ENCODE peak calls at places on chromosomes 4 and X, in four cellular contexts. One of them, this sample, is unnamed.

GRCh38 chrX:6149231-6149870 is 79.3 kb downstream of the NLGN4X start:
- DNase-seq in GM12878: no peak
- DNase-seq in K562: no peak
- DNase-seq in GM12891: no peak
- DNase-seq in this sample: no peak

GRCh38 chr4:113116414-113117345 is 67.2 kb downstream of the ANK2 start:
- DNase-seq in GM12878: no peak
- DNase-seq in K562: no peak
- DNase-seq in GM12891: no peak
- DNase-seq in this sample: no peak

GRCh38 chrX:32448320-32448719 is 763.0 kb downstream of the DMD start:
- DNase-seq in GM12878: peak
- DNase-seq in K562: no peak
- DNase-seq in GM12891: no peak
- DNase-seq in this sample: peak

GRCh38 chr4:149980941-149981340 is 97.3 kb upstream of the DCLK2 start:
- DNase-seq in GM12878: no peak
- DNase-seq in K562: peak
- DNase-seq in GM12891: no peak
- DNase-seq in this sample: no peak

GRCh38 chr4:92198711-92199110 is 105.1 kb upstream of the GRID2 start:
- DNase-seq in GM12878: no peak
- DNase-seq in K562: no peak
- DNase-seq in GM12891: no peak
- DNase-seq in this sample: no peak

GRCh38 chrX:47723083-47723482 is 64.1 kb upstream of the UXT start:
- DNase-seq in GM12878: no peak
- DNase-seq in K562: no peak
- DNase-seq in GM12891: no peak
- DNase-seq in this sample: no peak

GRCh38 chr4:7197910-7198309 is 5.6 kb downstream of the SORCS2 start:
- DNase-seq in GM12878: no peak
- DNase-seq in K562: no peak
- DNase-seq in GM12891: no peak
- DNase-seq in this sample: no peak

GRCh38 chr4:122827258-122827887 is 742 bp downstream of the FGF2 start:
- DNase-seq in GM12878: peak
- DNase-seq in K562: peak
- DNase-seq in GM12891: peak
- DNase-seq in this sample: no peak

DNA sequence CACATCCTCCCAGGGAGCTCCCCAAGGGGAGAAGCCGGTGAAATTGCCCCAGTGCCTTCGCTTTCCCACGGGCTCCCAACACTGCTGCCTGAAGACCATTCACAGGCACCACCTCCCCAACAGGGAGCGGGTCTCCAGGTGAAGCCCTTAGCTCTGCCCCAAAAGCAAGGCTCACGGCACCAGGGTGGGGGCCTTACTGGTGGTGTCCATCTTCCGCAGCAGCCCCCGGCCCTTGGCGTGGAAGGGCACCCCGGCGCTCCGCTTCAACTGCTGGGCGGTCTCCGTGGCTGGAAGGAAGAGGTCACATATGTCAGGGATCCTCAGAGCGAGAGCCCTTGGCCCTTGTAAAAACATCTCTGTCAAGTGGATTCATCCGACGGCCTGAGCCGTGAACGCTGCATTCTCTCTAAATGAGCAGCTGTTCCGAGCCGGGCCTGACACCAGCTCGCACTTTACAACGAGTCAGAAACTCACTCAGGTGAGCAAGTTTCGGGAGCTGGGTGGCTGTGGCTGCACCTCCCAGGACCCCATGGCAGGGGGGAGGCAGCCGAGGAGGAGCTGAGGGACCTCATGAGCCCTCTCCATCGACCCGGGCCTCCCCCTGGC is 20.9 kb downstream of the NELFA start:
- DNase-seq in GM12878: no peak
- DNase-seq in K562: no peak
- DNase-seq in GM12891: no peak
- DNase-seq in this sample: no peak
- TF ChIP-seq SPI1 in GM12878: no peak
- TF ChIP-seq SPI1 in K562: no peak
- TF ChIP-seq SPI1 in GM12891: no peak
- TF ChIP-seq SPI1 in this sample: no peak

GRCh38 chr4:38980903-38981676 is 51.1 kb downstream of the TMEM156 start:
- DNase-seq in GM12878: peak
- DNase-seq in K562: no peak
- DNase-seq in GM12891: no peak
- DNase-seq in this sample: peak
- TF ChIP-seq SPI1 in GM12878: no peak
- TF ChIP-seq SPI1 in K562: no peak
- TF ChIP-seq SPI1 in GM12891: no peak
- TF ChIP-seq SPI1 in this sample: no peak

DNA sequence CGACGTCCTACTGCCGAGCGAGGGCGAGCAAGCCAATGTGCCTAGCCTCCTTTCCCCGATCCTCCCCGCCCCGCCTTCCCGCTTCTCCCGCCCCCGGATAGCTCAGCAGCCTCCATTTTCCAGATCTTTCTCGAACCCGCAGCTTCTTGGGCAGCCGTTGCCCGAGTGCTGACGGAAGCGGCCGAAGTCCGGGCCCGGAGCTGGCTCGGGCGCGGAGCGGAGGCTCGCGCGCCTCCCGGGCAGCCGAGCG is 172 bp upstream of the HSPA4L start:
- DNase-seq in GM12878: peak
- DNase-seq in K562: peak
- DNase-seq in GM12891: peak
- DNase-seq in this sample: peak
- TF ChIP-seq SPI1 in GM12878: no peak
- TF ChIP-seq SPI1 in K562: no peak
- TF ChIP-seq SPI1 in GM12891: no peak
- TF ChIP-seq SPI1 in this sample: no peak

GRCh38 chr4:38671594-38671943 is 7.6 kb downstream of the KLF3 start:
- DNase-seq in GM12878: no peak
- DNase-seq in K562: no peak
- DNase-seq in GM12891: no peak
- DNase-seq in this sample: no peak

GRCh38 chr4:38670939-38671593 is 7.1 kb downstream of the KLF3 start:
- DNase-seq in GM12878: no peak
- DNase-seq in K562: no peak
- DNase-seq in GM12891: no peak
- DNase-seq in this sample: peak

GRCh38 chr4:38673109-38673978 is 9.3 kb downstream of the KLF3 start:
- DNase-seq in GM12878: no peak
- DNase-seq in K562: peak
- DNase-seq in GM12891: no peak
- DNase-seq in this sample: no peak

GRCh38 chr4:38674206-38675144 is 10.5 kb downstream of the KLF3 start:
- DNase-seq in GM12878: no peak
- DNase-seq in K562: peak
- DNase-seq in GM12891: no peak
- DNase-seq in this sample: no peak

GRCh38 chr4:38672247-38673071 is 8.5 kb downstream of the KLF3 start:
- DNase-seq in GM12878: no peak
- DNase-seq in K562: peak
- DNase-seq in GM12891: no peak
- DNase-seq in this sample: no peak
- TF ChIP-seq SPI1 in GM12878: no peak
- TF ChIP-seq SPI1 in K562: no peak
- TF ChIP-seq SPI1 in GM12891: no peak
- TF ChIP-seq SPI1 in this sample: no peak

GRCh38 chrX:40530471-40530870 is 50.3 kb upstream of the ATP6AP2 start:
- DNase-seq in GM12878: no peak
- DNase-seq in K562: no peak
- DNase-seq in GM12891: no peak
- DNase-seq in this sample: no peak
- TF ChIP-seq SPI1 in GM12878: no peak
- TF ChIP-seq SPI1 in K562: no peak
- TF ChIP-seq SPI1 in GM12891: no peak
- TF ChIP-seq SPI1 in this sample: no peak

GRCh38 chr4:185127021-185127925 is 15.8 kb upstream of the SLC25A4 start:
- DNase-seq in GM12878: no peak
- DNase-seq in K562: no peak
- DNase-seq in GM12891: peak
- DNase-seq in this sample: no peak
- TF ChIP-seq SPI1 in GM12878: no peak
- TF ChIP-seq SPI1 in K562: no peak
- TF ChIP-seq SPI1 in GM12891: no peak
- TF ChIP-seq SPI1 in this sample: no peak

GRCh38 chr4:77819836-77820679 is 890 bp upstream of the CNOT6L start:
- DNase-seq in GM12878: peak
- DNase-seq in K562: peak
- DNase-seq in GM12891: peak
- DNase-seq in this sample: peak
- TF ChIP-seq SPI1 in GM12878: no peak
- TF ChIP-seq SPI1 in K562: no peak
- TF ChIP-seq SPI1 in GM12891: no peak
- TF ChIP-seq SPI1 in this sample: no peak

DNA sequence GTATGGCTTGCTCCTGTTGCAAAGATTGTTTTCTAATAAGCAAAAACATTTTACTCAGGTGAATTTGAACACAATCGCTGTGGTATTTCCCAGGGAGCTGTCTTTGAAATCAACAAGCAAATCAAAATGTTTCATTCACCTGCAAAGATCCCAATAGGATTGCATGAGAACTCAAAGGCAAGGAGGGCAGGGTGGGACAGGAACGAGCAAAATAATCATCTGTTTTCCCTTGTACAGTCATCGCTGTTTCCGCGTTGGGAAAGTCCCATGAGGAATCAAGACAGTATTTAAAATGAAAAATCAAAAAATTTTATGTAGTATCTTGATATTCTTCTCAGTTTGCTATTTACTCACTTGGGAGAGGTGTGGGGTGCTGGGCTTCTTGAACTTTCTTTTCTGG is 198.8 kb downstream of the STIM2 start:
- DNase-seq in GM12878: no peak
- DNase-seq in K562: no peak
- DNase-seq in GM12891: no peak
- DNase-seq in this sample: no peak
- TF ChIP-seq SPI1 in GM12878: no peak
- TF ChIP-seq SPI1 in K562: no peak
- TF ChIP-seq SPI1 in GM12891: no peak
- TF ChIP-seq SPI1 in this sample: no peak

DNA sequence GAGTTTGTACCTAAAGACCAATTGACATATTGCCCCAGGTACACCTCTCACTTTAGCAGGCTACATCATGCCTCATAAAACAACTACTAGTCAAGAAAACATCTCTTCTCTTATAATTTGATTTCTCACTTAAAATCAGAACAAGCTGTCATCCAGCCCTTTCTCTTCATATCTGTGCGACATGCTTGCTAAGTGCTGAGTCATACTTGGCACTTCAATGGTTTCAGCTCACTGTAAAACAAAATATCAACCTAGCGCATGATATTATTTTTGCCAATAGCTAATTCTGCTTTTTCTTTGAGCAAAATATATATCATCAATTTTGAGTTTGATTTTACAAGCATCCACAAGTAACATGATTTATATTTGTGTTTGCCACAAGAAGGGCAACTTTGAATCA is 27.9 kb upstream of the FUNDC1 start:
- DNase-seq in GM12878: no peak
- DNase-seq in K562: peak
- DNase-seq in GM12891: no peak
- DNase-seq in this sample: no peak
- TF ChIP-seq SPI1 in GM12878: no peak
- TF ChIP-seq SPI1 in K562: no peak
- TF ChIP-seq SPI1 in GM12891: no peak
- TF ChIP-seq SPI1 in this sample: no peak

GRCh38 chr4:37758226-37758625 is 68.3 kb upstream of the PGM2 start:
- DNase-seq in GM12878: no peak
- DNase-seq in K562: no peak
- DNase-seq in GM12891: no peak
- DNase-seq in this sample: peak
- TF ChIP-seq SPI1 in GM12878: no peak
- TF ChIP-seq SPI1 in K562: no peak
- TF ChIP-seq SPI1 in GM12891: no peak
- TF ChIP-seq SPI1 in this sample: peak